ENCODE peak calls at places on chromosome 10, in five cellular contexts. R, I, D, L and N are unnamed samples.
A peak's percentile ranks its signal among the peaks of the same experiment; 100 is the strongest.

GRCh38 chr10:50946991-50947781 is 61.8 kb upstream of the A1CF start:
- DNase-seq in L (no peak), D (no peak), I (no peak), R (no peak), N (no peak)

GRCh38 chr10:127919418-127920191 is 12.7 kb downstream of the PTPRE start:
- DNase-seq in L (no peak), I (no peak), R (no peak), D (no peak), N (no peak)

GRCh38 chr10:95837783-95838182 is 70.0 kb upstream of the CC2D2B start:
- DNase-seq in L (peak; percentile 87), R (peak; percentile 67), D (peak; percentile 46), I (no peak), N (no peak)

GRCh38 chr10:126907423-126907970 is 2.3 kb downstream of the DOCK1 start:
- DNase-seq in D (no peak), R (no peak), I (peak; percentile 20), L (no peak), N (no peak)

GRCh38 chr10:99711129-99711719 is 20.7 kb downstream of the COX15 start:
- DNase-seq in I (no peak), L (peak; percentile 56), R (no peak), D (peak; percentile 45), N (peak; percentile 30)

GRCh38 chr10:90960355-90960814 is 39.5 kb upstream of the ANKRD1 start:
- DNase-seq in L (peak; percentile 45), D (no peak), R (no peak), I (no peak), N (peak; percentile 52)

GRCh38 chr10:116325987-116326386 is 1.7 kb downstream of the CCDC172 start:
- DNase-seq in L (no peak), R (no peak), I (no peak), D (no peak), N (no peak)

GRCh38 chr10:72310636-72311035 is 36.9 kb downstream of the DDIT4 start:
- DNase-seq in R (no peak), D (no peak), I (no peak), L (no peak), N (no peak)

GRCh38 chr10:124084693-124085092 is 8.7 kb downstream of the CHST15 start:
- DNase-seq in I (no peak), D (no peak), L (no peak), R (no peak), N (no peak)

GRCh38 chr10:47021850-47022249 is 110.6 kb downstream of the PTPN20 start:
- DNase-seq in I (no peak), R (no peak), L (no peak), D (no peak), N (no peak)

GRCh38 chr10:36526045-36526444 is 599.4 kb upstream of the ANKRD30A start:
- DNase-seq in L (no peak), D (no peak), R (no peak), I (no peak), N (no peak)

GRCh38 chr10:86918022-86918471 is 39.4 kb downstream of the MMRN2 start:
- DNase-seq in D (no peak), L (no peak), R (no peak), I (no peak), N (no peak)

GRCh38 chr10:132021046-132021445 is 39.3 kb upstream of the BNIP3 start:
- DNase-seq in D (no peak), L (no peak), I (peak; percentile 35), R (no peak), N (no peak)

GRCh38 chr10:62778125-62778524 is 26.4 kb upstream of the ADO start:
- DNase-seq in L (peak; percentile 51), I (no peak), R (no peak), D (no peak), N (no peak)

GRCh38 chr10:113648478-113648877 is 15.4 kb downstream of the NRAP start:
- DNase-seq in L (no peak), I (no peak), D (no peak), R (no peak), N (no peak)

GRCh38 chr10:128024426-128024825 is 101.8 kb downstream of the MKI67 start:
- DNase-seq in D (no peak), R (no peak), L (no peak), I (no peak), N (no peak)

GRCh38 chr10:119425881-119426170 is 116.7 kb downstream of the RGS10 start:
- DNase-seq in D (no peak), R (peak; percentile 58), L (no peak), I (no peak), N (no peak)

GRCh38 chr10:6074489-6075301 is 12.5 kb upstream of the IL2RA start:
- DNase-seq in I (no peak), L (no peak), R (no peak), D (peak; percentile 30), N (no peak)

GRCh38 chr10:87504667-87505365 is at the start of gene MINPP1:
- DNase-seq in D (peak; percentile 77), R (peak; percentile 92), L (peak; percentile 88), I (peak; percentile 91), N (peak; percentile 88)

GRCh38 chr10:131743190-131744151 is 157.3 kb upstream of the PPP2R2D start:
- DNase-seq in D (no peak), I (no peak), R (no peak), L (peak; percentile 80), N (peak; percentile 59)

GRCh38 chr10:22629126-22629525 is 85.3 kb downstream of the PIP4K2A start:
- DNase-seq in D (no peak), L (no peak), I (no peak), R (no peak), N (no peak)

GRCh38 chr10:121351533-121351932 is 246.7 kb downstream of the FGFR2 start:
- DNase-seq in L (no peak), D (no peak), I (no peak), R (no peak), N (no peak)

GRCh38 chr10:69807122-69807521 is 5.4 kb downstream of the COL13A1 start:
- DNase-seq in L (no peak), I (no peak), R (no peak), D (no peak), N (no peak)

GRCh38 chr10:16699435-16699834 is 117.8 kb downstream of the RSU1 start:
- DNase-seq in R (no peak), I (no peak), L (no peak), D (no peak), N (no peak)

GRCh38 chr10:24156686-24157085 is 52.3 kb upstream of the KIAA1217 start:
- DNase-seq in L (no peak), I (no peak), D (no peak), R (no peak), N (no peak)

GRCh38 chr10:51699145-51699474 is 285 bp downstream of the CSTF2T start:
- DNase-seq in R (peak; percentile 60), I (no peak), L (no peak), D (no peak), N (no peak)

GRCh38 chr10:126208736-126209317 is 179.4 kb downstream of the ADAM12 start:
- DNase-seq in I (no peak), D (no peak), R (no peak), L (no peak), N (no peak)

GRCh38 chr10:75468612-75469011 is 37.2 kb downstream of the LRMDA start:
- DNase-seq in L (no peak), I (no peak), D (no peak), R (no peak), N (no peak)

GRCh38 chr10:5895804-5896203 is 5.8 kb downstream of the FBH1 start:
- DNase-seq in I (no peak), L (peak; percentile 81), D (no peak), R (no peak), N (peak; percentile 71)

DNA sequence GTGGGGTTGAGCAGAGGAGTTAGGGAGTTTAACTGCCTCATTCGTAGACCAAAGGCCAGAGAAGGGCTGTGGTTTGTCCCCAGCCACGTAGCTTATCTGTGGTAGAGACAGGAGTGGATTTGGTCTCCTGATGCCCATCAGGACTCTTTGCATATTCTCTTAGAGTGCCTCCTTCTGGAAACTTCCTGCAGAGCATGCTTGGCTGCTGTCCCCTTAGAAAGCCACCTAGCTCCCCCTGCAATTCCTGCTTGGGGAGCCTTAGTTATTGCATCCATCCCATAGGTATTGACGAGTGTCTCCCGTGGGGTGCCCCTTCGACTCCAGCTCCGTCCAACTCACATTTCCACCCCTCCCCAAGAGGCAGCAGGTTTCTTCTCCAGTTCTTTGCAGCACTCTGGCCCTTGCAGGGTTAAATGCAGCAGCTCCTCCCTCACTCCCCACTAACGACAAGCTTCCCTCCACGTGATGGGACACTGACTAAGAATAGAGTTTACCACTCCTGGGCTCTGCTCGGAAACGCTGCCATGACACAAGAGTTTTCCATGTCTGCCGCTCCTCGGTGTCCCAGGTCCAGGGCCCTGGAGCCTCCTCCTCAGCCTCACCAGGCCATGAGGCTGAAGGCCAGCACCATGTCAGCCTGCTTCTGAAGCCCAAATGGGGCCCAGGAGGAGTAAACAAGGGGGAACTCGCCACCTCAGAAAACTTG is 147.8 kb upstream of the UNC5B start:
- DNase-seq in L (no peak), I (no peak), R (no peak), D (no peak), N (no peak)
- TF ChIP-seq CTCF in L (peak; percentile 19), I (no peak), R (no peak), D (no peak), N (no peak)

GRCh38 chr10:3395487-3395886 is 222.9 kb upstream of the PITRM1 start:
- DNase-seq in L (peak; percentile 9), R (no peak), I (no peak), D (peak; percentile 68), N (no peak)

GRCh38 chr10:3393958-3394357 is 221.4 kb upstream of the PITRM1 start:
- DNase-seq in R (no peak), I (no peak), D (no peak), L (no peak), N (no peak)

GRCh38 chr10:3389093-3389492 is 216.5 kb upstream of the PITRM1 start:
- DNase-seq in I (no peak), D (peak; percentile 77), L (no peak), R (no peak), N (no peak)

GRCh38 chr10:3395041-3395440 is 222.5 kb upstream of the PITRM1 start:
- DNase-seq in I (no peak), L (no peak), R (no peak), D (no peak), N (no peak)

DNA sequence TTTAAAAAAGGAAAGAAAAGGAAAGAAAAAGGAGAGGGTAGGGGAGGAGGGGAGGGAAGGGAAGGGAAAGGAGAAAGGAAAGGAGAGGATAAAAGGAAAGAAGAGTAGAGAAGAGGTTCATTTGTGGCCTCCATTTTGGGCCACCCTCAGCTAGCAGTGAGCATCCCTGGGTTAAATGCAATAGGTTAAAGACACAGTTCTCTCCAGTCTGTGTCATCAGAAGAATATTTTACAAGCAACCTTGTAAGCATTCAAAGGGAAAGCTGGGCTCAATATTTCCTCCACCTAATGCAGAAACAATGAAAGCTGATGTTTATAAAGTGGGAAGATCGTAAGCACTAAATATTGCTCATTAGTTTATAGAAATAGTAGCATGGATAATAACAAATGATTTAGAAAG is 219.1 kb upstream of the PITRM1 start:
- DNase-seq in D (no peak), L (no peak), I (no peak), R (no peak), N (no peak)
- TF ChIP-seq CTCF in D (no peak), L (no peak), I (no peak), R (no peak), N (no peak)

GRCh38 chr10:102565793-102566192 is 62.0 kb downstream of the SUFU start:
- DNase-seq in I (no peak), D (no peak), L (no peak), R (no peak), N (no peak)
- TF ChIP-seq CTCF in I (no peak), D (no peak), L (no peak), R (peak; percentile 6), N (no peak)

GRCh38 chr10:34223658-34224057 is 591.4 kb downstream of the PARD3 start:
- DNase-seq in D (no peak), R (no peak), I (no peak), L (no peak), N (no peak)
- TF ChIP-seq CTCF in D (no peak), R (no peak), I (no peak), L (no peak), N (no peak)

GRCh38 chr10:64708920-64709681 is 1187.9 kb downstream of the REEP3 start:
- DNase-seq in L (no peak), D (no peak), R (no peak), I (no peak), N (no peak)
- TF ChIP-seq CTCF in L (no peak), D (no peak), R (no peak), I (no peak), N (no peak)